ENCODE peak calls at places on chromosomes 12 and 14, in four cellular contexts. One of them, this sample, is unnamed.

GRCh38 chr14:105414456-105415371 is 4.9 kb upstream of the MTA1 start:
- DNase-seq in IMR-90: peak
- DNase-seq in H9: peak
- DNase-seq in H1: no peak
- DNase-seq in this sample: peak

GRCh38 chr14:100872641-100873071 is 30.9 kb downstream of the RTL1 start:
- DNase-seq in H1: no peak
- DNase-seq in H9: no peak
- DNase-seq in IMR-90: no peak
- DNase-seq in this sample: no peak

GRCh38 chr12:107282628-107283027 is 189.3 kb upstream of the CRY1 start:
- DNase-seq in H1: no peak
- DNase-seq in IMR-90: no peak
- DNase-seq in H9: no peak
- DNase-seq in this sample: no peak

GRCh38 chr12:88585054-88585453 is 4.8 kb upstream of the KITLG start:
- DNase-seq in IMR-90: no peak
- DNase-seq in H9: no peak
- DNase-seq in H1: no peak
- DNase-seq in this sample: no peak

GRCh38 chr14:99679111-99679510 is 5.0 kb upstream of the CYP46A1 start:
- DNase-seq in H1: no peak
- DNase-seq in IMR-90: no peak
- DNase-seq in H9: peak
- DNase-seq in this sample: no peak

GRCh38 chr12:69329669-69330428 is 18.3 kb upstream of the LYZ start:
- DNase-seq in IMR-90: no peak
- DNase-seq in H1: no peak
- DNase-seq in H9: no peak
- DNase-seq in this sample: no peak

GRCh38 chr14:101465795-101466448 is 95.4 kb upstream of the DIO3 start:
- DNase-seq in H9: peak
- DNase-seq in H1: no peak
- DNase-seq in IMR-90: no peak
- DNase-seq in this sample: no peak

GRCh38 chr12:75476076-75476475 is 4.5 kb upstream of the GLIPR1 start:
- DNase-seq in H1: no peak
- DNase-seq in IMR-90: no peak
- DNase-seq in H9: no peak
- DNase-seq in this sample: no peak

GRCh38 chr14:37668646-37669045 is 73.2 kb downstream of the TTC6 start:
- DNase-seq in H9: no peak
- DNase-seq in H1: no peak
- DNase-seq in IMR-90: peak
- DNase-seq in this sample: no peak

GRCh38 chr12:28130625-28131598 is 59.3 kb upstream of the CCDC91 start:
- DNase-seq in H1: no peak
- DNase-seq in H9: no peak
- DNase-seq in IMR-90: peak
- DNase-seq in this sample: no peak

GRCh38 chr12:61574339-61574738 is 685.9 kb upstream of the USP15 start:
- DNase-seq in H9: no peak
- DNase-seq in IMR-90: no peak
- DNase-seq in H1: no peak
- DNase-seq in this sample: peak

GRCh38 chr14:93108105-93108504 is 7.6 kb downstream of the ITPK1 start:
- DNase-seq in IMR-90: no peak
- DNase-seq in H9: no peak
- DNase-seq in H1: no peak
- DNase-seq in this sample: no peak

GRCh38 chr14:104150201-104151027 is 12.0 kb downstream of the KIF26A start:
- DNase-seq in H1: peak
- DNase-seq in IMR-90: no peak
- DNase-seq in H9: peak
- DNase-seq in this sample: peak

GRCh38 chr12:106956048-106956935 is 585 bp downstream of the TMEM263 start:
- DNase-seq in H9: peak
- DNase-seq in H1: peak
- DNase-seq in IMR-90: peak
- DNase-seq in this sample: peak

GRCh38 chr12:111745201-111745600 is 21.5 kb upstream of the ALDH2 start:
- DNase-seq in H9: no peak
- DNase-seq in H1: no peak
- DNase-seq in IMR-90: no peak
- DNase-seq in this sample: peak

GRCh38 chr12:120234643-120235368 is 30.7 kb downstream of the PXN start:
- DNase-seq in IMR-90: peak
- DNase-seq in H9: peak
- DNase-seq in H1: no peak
- DNase-seq in this sample: peak

GRCh38 chr12:113384778-113385177 is 18.9 kb downstream of the SDS start:
- DNase-seq in H9: no peak
- DNase-seq in H1: no peak
- DNase-seq in IMR-90: no peak
- DNase-seq in this sample: no peak

GRCh38 chr14:62077676-62078261 is 315.5 kb downstream of the SNAPC1 start:
- DNase-seq in IMR-90: no peak
- DNase-seq in H9: no peak
- DNase-seq in H1: no peak
- DNase-seq in this sample: no peak

DNA sequence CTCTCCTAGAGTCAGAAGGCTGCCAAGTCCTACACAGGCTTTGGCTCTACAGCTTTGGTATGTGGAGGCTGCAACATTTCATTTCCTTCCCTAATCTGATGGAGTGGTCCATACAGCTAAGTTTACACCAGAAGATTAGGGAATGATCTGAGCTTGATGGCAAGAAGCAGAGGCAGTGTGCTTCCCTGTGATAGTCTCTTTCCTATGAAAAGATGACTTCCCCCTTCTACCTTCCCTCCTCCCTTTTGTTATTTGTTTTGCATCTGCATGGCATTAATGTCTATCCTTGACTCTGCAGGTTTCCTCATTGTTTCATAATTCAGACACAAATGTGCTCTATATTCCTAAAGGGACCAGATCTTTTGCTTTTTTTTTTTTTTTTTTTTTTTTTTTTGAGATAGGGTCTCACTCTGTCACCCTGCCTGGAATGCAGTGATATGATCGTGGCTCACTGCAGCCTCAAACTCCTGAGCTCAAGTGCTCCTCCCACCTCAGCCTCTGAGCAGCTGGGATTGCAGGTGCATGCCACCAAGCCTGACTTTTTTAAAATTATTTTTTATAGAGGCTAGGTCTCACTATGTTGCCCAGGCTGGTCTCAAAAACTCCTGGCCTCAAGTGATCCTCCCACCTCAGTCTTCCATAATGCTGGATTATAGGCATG is 76.3 kb downstream of the GRIP1 start:
- DNase-seq in H1: no peak
- DNase-seq in H9: no peak
- DNase-seq in IMR-90: no peak
- DNase-seq in this sample: no peak
- H4K5ac ChIP-seq in H1: no peak
- H4K5ac ChIP-seq in H9: no peak
- H4K5ac ChIP-seq in IMR-90: no peak
- H4K5ac ChIP-seq in this sample: no peak

DNA sequence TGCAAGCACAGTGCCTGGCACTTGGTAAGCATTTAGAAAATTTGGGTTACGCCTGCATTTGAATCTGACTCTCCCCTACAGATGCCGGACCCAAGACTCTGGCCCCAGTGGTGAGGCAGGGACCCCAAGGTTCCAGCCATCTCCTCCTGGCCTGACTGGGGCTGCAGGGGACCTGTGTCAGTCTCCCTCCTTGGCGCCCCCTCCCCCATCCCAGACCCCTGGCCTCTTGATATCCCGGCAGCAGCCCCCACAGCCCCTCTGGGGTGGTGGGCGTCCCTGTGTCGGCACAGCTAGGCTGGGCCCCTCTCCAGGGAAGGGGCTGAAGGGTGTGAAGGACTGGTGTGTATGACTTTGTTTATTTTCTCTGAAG is 25.1 kb upstream of the COL2A1 start:
- DNase-seq in H9: no peak
- DNase-seq in IMR-90: no peak
- DNase-seq in H1: no peak
- DNase-seq in this sample: no peak
- H3K4me2 ChIP-seq in H9: no peak
- H3K4me2 ChIP-seq in IMR-90: no peak
- H3K4me2 ChIP-seq in H1: no peak
- H3K4me2 ChIP-seq in this sample: no peak

DNA sequence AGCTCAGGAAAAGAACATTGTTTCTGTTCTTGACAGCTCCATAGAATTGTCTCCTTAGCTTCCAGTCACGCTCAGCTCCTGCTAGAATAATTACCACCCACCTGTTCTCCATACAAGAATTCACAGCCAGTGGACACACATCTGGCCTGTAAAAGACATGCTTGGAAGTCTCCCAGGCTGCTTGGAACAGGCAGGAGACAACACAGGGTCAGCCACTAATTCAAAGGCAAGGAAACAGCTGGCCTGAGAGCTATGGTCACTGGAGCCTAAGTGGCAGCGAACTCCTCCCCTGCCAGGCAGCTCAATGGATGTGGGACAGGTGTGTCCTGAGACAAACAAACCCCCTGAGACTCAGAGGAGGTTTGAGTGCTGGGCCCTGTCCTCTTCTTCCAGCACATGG is 22.9 kb upstream of the LTBP2 start:
- DNase-seq in IMR-90: no peak
- DNase-seq in H1: no peak
- DNase-seq in H9: no peak
- DNase-seq in this sample: no peak
- H4K5ac ChIP-seq in IMR-90: no peak
- H4K5ac ChIP-seq in H1: no peak
- H4K5ac ChIP-seq in H9: no peak
- H4K5ac ChIP-seq in this sample: no peak

GRCh38 chr12:104463371-104463770 is 6.6 kb downstream of the CHST11 start:
- DNase-seq in IMR-90: no peak
- DNase-seq in H1: no peak
- DNase-seq in H9: no peak
- DNase-seq in this sample: no peak
- H3K4me2 ChIP-seq in IMR-90: no peak
- H3K4me2 ChIP-seq in H1: no peak
- H3K4me2 ChIP-seq in H9: no peak
- H3K4me2 ChIP-seq in this sample: no peak